ENCODE peak calls at places on chromosomes 5 and 9, in seven cellular contexts. H, Y, R, F, O, Z and D are unnamed samples. For H3K36me3, the result is how much of the 10 kb centered on the place peaks cover.

GRCh38 chr9:135574943-135575342 is 13.4 kb downstream of the PAEP start:
- DNase-seq in Y (no peak), O (no peak), H (no peak), Z (no peak), R (no peak), F (no peak), D (no peak)

GRCh38 chr9:121439711-121440110 is 59.9 kb downstream of the GGTA1 start:
- DNase-seq in Y (no peak), O (peak), H (no peak), R (no peak), Z (no peak), F (no peak), D (no peak)

GRCh38 chr5:71932131-71932635 is 175.1 kb upstream of the MAP1B start:
- DNase-seq in O (peak), Y (peak), R (no peak), Z (no peak), H (peak), F (no peak), D (peak)

GRCh38 chr5:95904827-95905226 is 56.8 kb downstream of the ELL2 start:
- DNase-seq in F (no peak), Z (no peak), H (no peak), R (no peak), O (no peak), Y (no peak), D (no peak)

GRCh38 chr5:16589658-16590057 is 27.1 kb downstream of the RETREG1 start:
- DNase-seq in Y (no peak), H (no peak), R (no peak), O (no peak), F (no peak), Z (no peak), D (no peak)

GRCh38 chr9:127805620-127806019 is 2.9 kb downstream of the FPGS start:
- DNase-seq in Y (no peak), Z (peak), O (no peak), H (peak), R (peak), F (no peak), D (peak)

GRCh38 chr5:107670927-107671741 is at the start of gene EFNA5:
- DNase-seq in R (peak), Y (peak), O (peak), H (peak), Z (peak), F (peak), D (peak)

GRCh38 chr9:72038408-72038807 is 22.0 kb downstream of the C9orf57 start:
- DNase-seq in Y (no peak), O (no peak), F (no peak), Z (no peak), R (no peak), H (no peak), D (peak)

GRCh38 chr5:124901081-124901480 is 154.6 kb upstream of the ZNF608 start:
- DNase-seq in O (peak), H (no peak), Z (no peak), Y (no peak), F (no peak), R (no peak), D (no peak)

GRCh38 chr9:12813960-12814876 is 39.4 kb downstream of the LURAP1L start:
- DNase-seq in R (no peak), Y (peak), O (peak), F (peak), H (peak), Z (no peak), D (peak)

DNA sequence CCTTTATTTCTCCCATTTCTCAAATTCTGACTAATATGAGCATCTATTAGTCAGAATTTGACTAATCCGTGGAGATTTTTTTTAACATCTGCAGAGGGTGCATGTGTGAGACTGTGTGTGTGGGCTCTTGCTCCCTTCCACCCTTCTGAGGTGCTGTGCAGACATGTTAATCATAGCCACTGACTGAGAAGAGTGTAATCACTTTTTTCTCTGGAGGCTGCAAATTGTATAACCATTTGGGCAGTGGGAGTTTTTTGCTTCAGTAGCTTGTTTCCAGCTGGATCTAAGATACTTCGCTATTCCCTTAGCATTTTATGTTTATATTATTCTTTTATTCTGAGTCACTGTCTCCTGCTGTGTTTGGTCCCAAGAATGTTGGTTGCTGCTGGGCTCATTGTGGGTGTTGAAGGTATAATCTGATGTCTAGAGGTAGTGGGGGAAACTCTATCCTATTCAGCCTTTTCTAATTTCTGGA is 66.2 kb downstream of the ARHGEF28 start:
- DNase-seq in H (no peak), F (no peak), Z (no peak), R (no peak), O (peak), Y (peak), D (peak)
- H3K4me3 ChIP-seq in H (no peak), F (no peak), Z (no peak), R (no peak), O (no peak), Y (no peak), D (no peak)

GRCh38 chr5:122999947-123000563 is 36.5 kb downstream of the PPIC start:
- DNase-seq in Y (no peak), H (peak), F (no peak), R (peak), O (no peak), Z (peak), D (peak)
- TF ChIP-seq CTCF in Y (peak), H (peak), F (no peak), R (peak), O (peak), Z (no peak), D (peak)

DNA sequence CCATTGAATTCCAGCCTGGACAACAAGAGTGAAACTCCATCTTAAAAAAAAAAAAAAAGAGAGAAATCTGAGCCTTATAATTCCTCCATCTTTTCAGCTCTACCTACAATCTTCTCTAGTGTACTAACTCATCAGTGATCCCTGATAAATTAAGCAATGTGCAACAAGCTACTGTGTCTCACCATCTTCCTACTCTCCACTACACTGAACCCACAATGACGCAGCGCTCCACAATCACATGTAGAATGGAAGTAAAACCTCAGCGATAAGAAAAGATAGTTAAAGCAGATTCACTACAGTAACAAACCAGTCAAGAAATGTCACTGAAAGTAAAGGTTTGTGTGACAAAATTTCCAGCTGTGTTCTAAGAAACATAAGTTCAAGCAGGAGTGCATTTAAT is 13.5 kb downstream of the ABCA1 start:
- DNase-seq in O (no peak), F (no peak), R (no peak), Y (no peak), Z (no peak), H (no peak), D (no peak)
- H3K36me3 ChIP-seq in O (under half), F (under half), R (under half), Y (under half), Z (under half), H (under half), D (under half)

GRCh38 chr9:111634860-111635259 is 3.7 kb downstream of the DNAJC25 start:
- DNase-seq in Z (no peak), O (no peak), R (no peak), Y (no peak), H (no peak), F (no peak), D (no peak)

GRCh38 chr9:111633389-111633736 is 2.2 kb downstream of the DNAJC25 start:
- DNase-seq in R (no peak), Y (no peak), H (no peak), O (no peak), Z (no peak), F (no peak), D (no peak)

GRCh38 chr9:111632051-111632450 is 917 bp downstream of the DNAJC25 start:
- DNase-seq in O (no peak), Z (no peak), F (no peak), H (no peak), R (no peak), Y (peak), D (peak)

GRCh38 chr9:111631071-111631971 is at the start of gene DNAJC25:
- DNase-seq in H (peak), O (peak), Z (peak), Y (peak), F (peak), R (peak), D (peak)

GRCh38 chr9:111632695-111633388 is 1.7 kb downstream of the DNAJC25 start:
- DNase-seq in H (no peak), Z (no peak), O (no peak), F (no peak), Y (no peak), R (no peak), D (no peak)
- H3K4me3 ChIP-seq in H (peak), Z (no peak), O (peak), F (no peak), Y (peak), R (peak), D (peak)

DNA sequence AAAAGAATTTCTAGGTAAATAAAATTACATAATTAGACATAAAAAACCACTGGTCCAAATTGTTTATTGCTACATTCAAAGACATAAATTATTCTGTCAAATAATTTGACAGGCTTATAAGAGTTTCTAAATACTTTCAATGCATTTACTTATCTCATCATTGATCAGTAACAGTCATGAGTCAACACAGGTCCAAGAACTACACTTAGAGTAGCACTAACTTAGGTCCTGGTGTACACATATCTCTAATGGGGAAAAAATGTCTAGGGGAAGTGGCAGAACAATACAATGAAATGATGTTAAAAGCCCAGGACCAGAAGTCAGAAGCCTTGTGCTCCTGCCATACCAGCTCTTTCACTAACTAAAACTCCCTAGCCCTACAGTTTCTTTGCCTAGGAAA is 96.5 kb upstream of the SLCO6A1 start:
- DNase-seq in F (no peak), Y (peak), Z (no peak), O (no peak), R (no peak), H (no peak), D (no peak)
- TF ChIP-seq CTCF in F (no peak), Y (no peak), Z (no peak), O (no peak), R (no peak), H (no peak), D (no peak)

GRCh38 chr5:141570655-141571054 is 48.1 kb downstream of the DIAPH1 start:
- DNase-seq in Z (no peak), F (no peak), H (no peak), O (no peak), Y (no peak), R (no peak), D (no peak)
- H3K36me3 ChIP-seq in Z (half or more), F (under half), H (under half), O (under half), Y (under half), R (under half), D (under half)